ENCODE peak calls at places on chromosome 9, in six cellular contexts. M is NCI-H524 treated with DMSO at 0.1 percent for 48 hours, S is HuH-7.5, J is nephron progenitor cell, Z is M059J, R is kidney tubule cell. E is an unnamed sample.
A peak's percentile ranks its signal among the peaks of the same experiment; 100 is the strongest.

GRCh38 chr9:125634040-125634717 is 72.8 kb downstream of the MAPKAP1 start:
- DNase-seq in Z (peak; percentile 77), S (no peak), J (no peak), M (no peak), R (no peak), E (peak; percentile 55)

GRCh38 chr9:36575411-36575882 is 2.8 kb downstream of the MELK start:
- DNase-seq in M (no peak), Z (peak; percentile 71), S (no peak), J (no peak), R (peak; percentile 27), E (peak; percentile 45)

GRCh38 chr9:137406876-137407589 is 15.9 kb downstream of the EXD3 start:
- DNase-seq in Z (peak; percentile 24), S (peak; percentile 92), R (peak; percentile 53), M (no peak), J (peak; percentile 89), E (peak; percentile 17)

GRCh38 chr9:78143281-78144007 is 92.4 kb upstream of the CEP78 start:
- DNase-seq in J (no peak), Z (no peak), S (no peak), R (no peak), M (no peak), E (no peak)

GRCh38 chr9:105359899-105360298 is 87.9 kb upstream of the FSD1L start:
- DNase-seq in Z (peak; percentile 40), J (no peak), R (peak; percentile 4), S (no peak), M (no peak), E (peak; percentile 81)

GRCh38 chr9:74821636-74822035 is 66.1 kb downstream of the TRPM6 start:
- DNase-seq in J (no peak), Z (peak; percentile 48), M (no peak), S (no peak), R (no peak), E (no peak)

GRCh38 chr9:71685988-71686387 is 82.3 kb downstream of the CEMIP2 start:
- DNase-seq in Z (no peak), J (no peak), M (no peak), S (no peak), R (no peak), E (no peak)

GRCh38 chr9:114030364-114030763 is 47.7 kb downstream of the AMBP start:
- DNase-seq in J (no peak), R (no peak), M (no peak), S (no peak), Z (peak; percentile 46), E (no peak)

GRCh38 chr9:87213948-87214347 is 266.6 kb upstream of the GAS1 start:
- DNase-seq in R (peak; percentile 89), S (no peak), Z (peak; percentile 55), M (no peak), J (no peak), E (peak; percentile 32)

GRCh38 chr9:99400184-99400731 is 178.2 kb downstream of the SEC61B start:
- DNase-seq in J (no peak), S (no peak), M (no peak), R (no peak), Z (no peak), E (no peak)

GRCh38 chr9:103431809-103432208 is 436.7 kb downstream of the CYLC2 start:
- DNase-seq in S (no peak), M (no peak), Z (no peak), J (no peak), R (no peak), E (no peak)

GRCh38 chr9:21070171-21070571 is 7.6 kb downstream of the IFNB1 start:
- DNase-seq in S (no peak), J (no peak), M (no peak), R (peak; percentile 94), Z (peak; percentile 94), E (peak; percentile 74)

GRCh38 chr9:26054600-26055516 is 376.6 kb upstream of the TUSC1 start:
- DNase-seq in S (no peak), J (no peak), Z (peak; percentile 53), M (no peak), R (peak; percentile 33), E (no peak)

GRCh38 chr9:104748359-104749031 is 1.0 kb downstream of the NIPSNAP3A start:
- DNase-seq in M (no peak), R (peak; percentile 48), J (no peak), Z (peak; percentile 30), S (no peak), E (peak; percentile 26)

GRCh38 chr9:114372971-114373591 is 14.7 kb downstream of the AKNA start:
- DNase-seq in R (peak; percentile 31), Z (no peak), M (peak; percentile 21), S (no peak), J (no peak), E (no peak)

GRCh38 chr9:112914524-112914923 is 23.8 kb upstream of the SLC46A2 start:
- DNase-seq in Z (peak; percentile 26), R (no peak), J (no peak), S (no peak), M (no peak), E (no peak)

GRCh38 chr9:133821606-133822438 is 83.7 kb upstream of the SARDH start:
- DNase-seq in S (no peak), M (peak; percentile 51), J (no peak), R (no peak), Z (no peak), E (no peak)

GRCh38 chr9:16458696-16459420 is 411.6 kb downstream of the BNC2 start:
- DNase-seq in R (peak; percentile 44), M (no peak), S (no peak), Z (no peak), J (no peak), E (peak; percentile 73)

GRCh38 chr9:94798668-94799067 is 72.2 kb downstream of the AOPEP start:
- DNase-seq in M (no peak), Z (no peak), S (no peak), R (no peak), J (no peak), E (no peak)

GRCh38 chr9:5336683-5337082 is 3.0 kb downstream of the RLN1 start:
- DNase-seq in M (no peak), R (no peak), J (no peak), S (no peak), Z (no peak), E (no peak)

GRCh38 chr9:95947118-95947517 is 71.6 kb downstream of the ERCC6L2 start:
- DNase-seq in M (no peak), J (no peak), R (peak; percentile 66), S (no peak), Z (peak; percentile 60), E (no peak)

GRCh38 chr9:3825724-3826123 is 299.9 kb upstream of the RFX3 start:
- DNase-seq in M (no peak), R (no peak), J (no peak), Z (no peak), S (no peak), E (no peak)

GRCh38 chr9:133490201-133490681 is 11.3 kb upstream of the SLC2A6 start:
- DNase-seq in M (no peak), Z (peak; percentile 20), S (no peak), R (no peak), J (no peak), E (no peak)

GRCh38 chr9:137148661-137149060 is 9.7 kb downstream of the GRIN1 start:
- DNase-seq in R (no peak), M (no peak), Z (no peak), J (no peak), S (no peak), E (no peak)

GRCh38 chr9:137247135-137247915 is 3.8 kb upstream of the STPG3 start:
- DNase-seq in M (no peak), J (no peak), S (no peak), R (peak; percentile 64), Z (no peak), E (no peak)

GRCh38 chr9:135787776-135788575 is 86.0 kb downstream of the KCNT1 start:
- DNase-seq in M (no peak), J (no peak), R (no peak), S (no peak), Z (no peak), E (no peak)

E was measured in mammary epithelial cell.